ENCODE peak calls at places on chromosome 12, in four cellular contexts. A, C, X and S are unnamed samples.

GRCh38 chr12:108304633-108305032 is 34.5 kb downstream of the CMKLR1 start:
- DNase-seq in C (no peak), A (no peak), X (no peak), S (no peak)

GRCh38 chr12:60112778-60113177 is 516.9 kb downstream of the SLC16A7 start:
- DNase-seq in A (no peak), C (no peak), X (no peak), S (no peak)

GRCh38 chr12:24948452-24948815 is 467 bp downstream of the BCAT1 start:
- DNase-seq in A (peak; percentile 54), X (no peak), C (no peak), S (no peak)

GRCh38 chr12:103882861-103883596 is 42.0 kb upstream of the NT5DC3 start:
- DNase-seq in A (no peak), C (no peak), X (no peak), S (no peak)

GRCh38 chr12:131720241-131720640 is 9.4 kb downstream of the SFSWAP start:
- DNase-seq in C (no peak), X (no peak), A (no peak), S (no peak)

GRCh38 chr12:32533971-32534590 is 134.7 kb downstream of the FGD4 start:
- DNase-seq in A (peak; percentile 98), C (peak; percentile 69), X (no peak), S (peak; percentile 78)

GRCh38 chr12:103929051-103929908 is 930 bp upstream of the HSP90B1 start:
- DNase-seq in X (peak; percentile 95), A (peak; percentile 92), C (peak; percentile 82), S (peak; percentile 83)

GRCh38 chr12:1171657-1172056 is 180.6 kb downstream of the ERC1 start:
- DNase-seq in A (no peak), X (no peak), C (no peak), S (no peak)

GRCh38 chr12:44875954-44876553 is at the start of gene NELL2:
- DNase-seq in X (no peak), C (no peak), A (no peak), S (peak; percentile 51)

GRCh38 chr12:57844725-57845477 is 1.6 kb downstream of the CTDSP2 start:
- DNase-seq in A (peak; percentile 86), C (peak; percentile 58), X (no peak), S (peak; percentile 65)
- TF ChIP-seq POLR2A in A (peak; percentile 47), C (no peak), X (no peak), S (peak; percentile 45)

GRCh38 chr12:124114316-124114715 is 141.3 kb downstream of the ZNF664 start:
- DNase-seq in C (no peak), X (no peak), A (no peak), S (no peak)
- H3K27me3 ChIP-seq in C (no peaks in the 10 kb centered on the region), X (no peaks in the 10 kb centered on the region), A (peaks cover 19% of the 10 kb centered on the region), S (no peaks in the 10 kb centered on the region)

GRCh38 chr12:128055567-128055966 is 211.4 kb upstream of the TMEM132C start:
- DNase-seq in A (no peak), X (no peak), C (no peak), S (no peak)

GRCh38 chr12:128057586-128057985 is 209.4 kb upstream of the TMEM132C start:
- DNase-seq in X (no peak), A (no peak), C (no peak), S (no peak)

GRCh38 chr12:128052777-128053176 is 214.2 kb upstream of the TMEM132C start:
- DNase-seq in A (no peak), X (no peak), C (no peak), S (no peak)

GRCh38 chr12:128059621-128060370 is 207.2 kb upstream of the TMEM132C start:
- DNase-seq in C (no peak), A (no peak), X (no peak), S (no peak)

GRCh38 chr12:128056299-128056885 is 210.6 kb upstream of the TMEM132C start:
- DNase-seq in C (no peak), X (no peak), A (no peak), S (no peak)
- H3K27ac ChIP-seq in C (no peak overlapping the region), X (no peak overlapping the region), A (no peak overlapping the region), S (no peak overlapping the region)

DNA sequence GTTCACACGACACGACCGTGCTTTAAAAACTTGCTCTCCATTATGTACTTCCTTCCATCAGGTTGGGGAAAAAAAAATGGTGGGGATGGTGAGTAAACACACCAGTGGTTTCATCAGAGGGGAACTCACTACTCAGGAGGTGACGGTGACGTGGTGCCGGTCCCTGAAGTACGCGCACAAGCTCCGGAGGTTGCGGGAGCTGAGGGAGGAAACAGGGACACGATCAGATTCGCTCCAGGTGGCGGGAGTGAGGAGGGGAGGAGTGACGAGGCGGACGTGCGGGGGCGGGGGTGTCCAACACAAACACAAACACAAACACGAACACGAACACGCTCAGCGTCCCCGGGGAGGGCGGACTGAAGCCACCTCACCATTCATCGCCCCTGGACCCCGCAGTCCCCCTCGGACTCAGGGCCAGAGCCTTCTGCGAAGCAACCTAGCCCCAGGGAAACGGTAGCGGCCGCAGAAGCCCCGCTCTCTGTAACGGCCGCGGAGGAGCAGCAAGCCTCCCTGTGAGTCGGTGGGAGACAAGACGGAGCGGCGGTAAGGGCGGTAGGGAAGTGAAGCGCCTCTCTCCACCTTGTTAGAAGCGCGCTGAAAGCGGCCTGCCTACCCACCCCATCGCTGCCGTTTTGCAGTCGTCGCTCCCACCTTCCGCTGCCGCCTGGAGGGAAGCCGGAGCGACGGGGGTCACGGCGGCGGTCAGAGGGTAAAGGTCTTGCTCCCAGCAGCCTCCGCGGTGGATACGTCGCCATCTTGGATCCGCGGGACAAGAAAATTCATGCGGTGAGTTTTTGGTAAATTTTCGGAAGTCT is at the start of gene CNOT2:
- DNase-seq in A (peak; percentile 93), C (peak; percentile 88), X (peak; percentile 97), S (peak; percentile 92)
- TF ChIP-seq POLR2A in A (peak; percentile 84), C (no peak), X (no peak), S (peak; percentile 72)